ENCODE peak calls at places on chromosomes 6 and 20, in nine cellular contexts. O is PC-3, R is upper lobe of left lung, B is lower lobe of right lung, V is IMR-90, C is heart left ventricle, T is GM23338, Y is kidney, Q is transverse colon. K is an unnamed sample.
A peak's percentile ranks its signal among the peaks of the same experiment; 100 is the strongest.

GRCh38 chr6:131946404-131946991 is 4.7 kb downstream of the CCN2 start:
- DNase-seq in C (no peak), O (no peak), Q (no peak), V (peak; percentile 78), Y (no peak), R (no peak), B (no peak), T (peak; percentile 54), K (no peak)

GRCh38 chr6:149220882-149221773 is 96.4 kb upstream of the TAB2 start:
- DNase-seq in R (no peak), V (no peak), O (no peak), Q (no peak), T (no peak), Y (no peak), B (no peak), C (no peak), K (no peak)

GRCh38 chr6:85455627-85456026 is 5.7 kb downstream of the NT5E start:
- DNase-seq in Y (no peak), V (no peak), Q (no peak), O (no peak), R (no peak), B (no peak), T (no peak), C (no peak), K (no peak)

GRCh38 chr20:25273046-25273445 is 25.2 kb downstream of the PYGB start:
- DNase-seq in T (no peak), Q (peak; percentile 3), O (no peak), B (peak; percentile 14), C (peak; percentile 16), R (no peak), Y (peak; percentile 26), V (no peak), K (peak; percentile 48)

GRCh38 chr6:4466769-4467480 is 309.3 kb upstream of the CDYL start:
- DNase-seq in R (no peak), O (peak; percentile 77), Q (no peak), B (no peak), Y (no peak), V (no peak), T (no peak), C (no peak), K (no peak)

GRCh38 chr6:126228001-126228791 is 111.7 kb upstream of the CENPW start:
- DNase-seq in Q (no peak), C (no peak), O (no peak), B (no peak), Y (no peak), R (no peak), V (no peak), T (no peak), K (no peak)

GRCh38 chr20:54650201-54650722 is 174.9 kb downstream of the DOK5 start:
- DNase-seq in Y (no peak), O (no peak), C (no peak), T (no peak), Q (no peak), R (no peak), V (peak; percentile 43), B (no peak), K (no peak)

GRCh38 chr6:141976994-141977393 is 155.7 kb upstream of the GJE1 start:
- DNase-seq in V (no peak), B (no peak), R (no peak), T (no peak), O (no peak), C (no peak), Y (no peak), Q (no peak), K (no peak)

GRCh38 chr6:130853555-130854183 is 26.5 kb downstream of the SMLR1 start:
- DNase-seq in Q (no peak), C (no peak), O (no peak), T (peak; percentile 21), V (peak; percentile 73), B (no peak), Y (no peak), R (no peak), K (no peak)

GRCh38 chr6:155883741-155884140 is 428.1 kb upstream of the NOX3 start:
- DNase-seq in B (no peak), R (no peak), V (peak; percentile 76), T (no peak), Q (no peak), O (no peak), C (no peak), Y (no peak), K (no peak)

GRCh38 chr6:166334878-166335277 is 7.5 kb downstream of the SFT2D1 start:
- DNase-seq in Q (no peak), B (no peak), T (no peak), Y (no peak), R (no peak), C (no peak), V (no peak), O (no peak), K (no peak)

GRCh38 chr6:166336847-166337246 is 5.5 kb downstream of the SFT2D1 start:
- DNase-seq in T (no peak), Y (no peak), B (no peak), O (no peak), V (no peak), C (no peak), Q (no peak), R (no peak), K (no peak)

GRCh38 chr6:166333172-166333995 is 9.0 kb downstream of the SFT2D1 start:
- DNase-seq in V (no peak), R (peak; percentile 58), T (no peak), B (no peak), C (no peak), Q (no peak), O (no peak), Y (no peak), K (no peak)

GRCh38 chr6:166338854-166339253 is 3.5 kb downstream of the SFT2D1 start:
- DNase-seq in C (no peak), Y (no peak), V (no peak), R (no peak), B (no peak), O (no peak), Q (no peak), T (no peak), K (no peak)

DNA sequence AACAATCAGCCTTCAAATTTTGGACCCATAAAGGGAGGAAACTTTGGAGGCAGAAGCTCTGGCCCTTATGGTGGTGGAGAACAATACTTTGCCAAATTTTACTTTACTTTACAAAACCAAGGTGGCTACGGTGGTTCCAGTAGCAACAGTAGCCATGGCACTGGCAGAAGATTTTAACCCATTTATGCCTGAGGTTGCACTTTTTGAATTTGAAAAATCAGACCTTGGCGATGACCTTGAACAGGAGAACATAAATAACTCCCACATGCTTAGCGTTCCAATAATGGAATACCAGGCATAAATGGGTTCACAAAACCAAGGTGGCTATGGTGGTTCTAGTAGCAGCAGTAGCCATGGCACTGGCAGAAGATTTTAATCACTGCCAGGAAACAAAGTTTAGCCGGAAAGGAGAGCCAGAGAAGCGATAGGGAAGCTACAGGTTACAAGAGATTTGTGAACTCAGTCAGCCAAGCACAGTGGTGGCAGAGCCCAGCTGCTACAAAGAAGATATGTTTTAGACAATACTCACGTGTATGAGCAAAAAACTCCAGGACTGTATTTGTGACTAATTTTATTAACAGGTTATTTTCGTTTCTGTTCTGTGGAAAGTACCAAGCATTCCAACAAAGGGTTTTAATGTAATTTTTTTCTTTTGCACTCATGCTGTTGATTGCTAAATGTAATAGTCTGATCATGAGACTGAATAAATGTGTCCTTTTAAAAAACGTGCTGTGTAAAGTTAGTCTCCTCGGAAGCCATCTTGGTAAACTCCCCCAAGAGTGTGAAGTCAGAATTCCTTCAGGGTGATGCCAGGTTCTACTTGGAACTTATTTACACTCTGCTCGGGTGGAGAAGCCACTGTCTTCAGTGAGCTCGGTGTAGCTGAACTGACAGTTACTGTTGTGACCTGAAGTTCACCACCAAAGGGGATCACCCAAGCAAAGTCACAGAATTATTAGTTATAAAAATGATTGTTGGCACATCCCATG is 6.7 kb downstream of the SFT2D1 start:
- DNase-seq in T (no peak), R (no peak), Q (no peak), C (no peak), V (no peak), B (no peak), O (no peak), Y (no peak), K (no peak)
- H3K4me1 ChIP-seq in T (peaks cover 27% of the 10 kb centered on the region), R (peaks cover 53% of the 10 kb centered on the region), Q (peaks cover 7% of the 10 kb centered on the region), C (peaks cover 7% of the 10 kb centered on the region), V (peaks cover 8% of the 10 kb centered on the region), B (peaks cover 45% of the 10 kb centered on the region), O (no peaks in the 10 kb centered on the region), Y (peaks cover 21% of the 10 kb centered on the region), K (peaks cover 12% of the 10 kb centered on the region)

GRCh38 chr6:15218401-15218800 is 27.5 kb upstream of the JARID2 start:
- DNase-seq in O (no peak), R (no peak), V (no peak), T (peak; percentile 28), Q (no peak), Y (no peak), B (no peak), C (no peak), K (no peak)

GRCh38 chr6:15220062-15220461 is 25.8 kb upstream of the JARID2 start:
- DNase-seq in O (no peak), T (no peak), C (no peak), B (no peak), Q (no peak), V (no peak), R (no peak), Y (no peak), K (no peak)
- H3K4me1 ChIP-seq in O (no peaks in the 10 kb centered on the region), T (peaks cover 12% of the 10 kb centered on the region), C (peaks cover 4% of the 10 kb centered on the region), B (peaks cover 8% of the 10 kb centered on the region), Q (no peaks in the 10 kb centered on the region), V (no peaks in the 10 kb centered on the region), R (peaks cover 10% of the 10 kb centered on the region), Y (no peaks in the 10 kb centered on the region), K (no peaks in the 10 kb centered on the region)

GRCh38 chr6:137827411-137827940 is 39.6 kb upstream of the TNFAIP3 start:
- DNase-seq in R (no peak), V (no peak), Q (no peak), B (no peak), T (no peak), Y (no peak), O (no peak), C (no peak), K (no peak)
- H3K4me1 ChIP-seq in R (no peaks in the 10 kb centered on the region), V (peaks cover 7% of the 10 kb centered on the region), Q (peaks cover 5% of the 10 kb centered on the region), B (peaks cover 8% of the 10 kb centered on the region), T (no peaks in the 10 kb centered on the region), Y (no peaks in the 10 kb centered on the region), O (peaks cover 31% of the 10 kb centered on the region), C (peaks cover 4% of the 10 kb centered on the region), K (no peaks in the 10 kb centered on the region)

GRCh38 chr6:35586542-35586941 is 73.8 kb upstream of the TULP1 start:
- DNase-seq in V (no peak), Q (no peak), B (no peak), T (no peak), Y (no peak), R (no peak), C (no peak), O (no peak), K (no peak)

GRCh38 chr6:35590622-35591066 is 77.9 kb upstream of the TULP1 start:
- DNase-seq in R (no peak), C (no peak), O (no peak), B (peak; percentile 61), Y (peak; percentile 83), T (no peak), Q (peak; percentile 34), V (no peak), K (peak; percentile 63)

GRCh38 chr6:35589904-35590303 is 77.2 kb upstream of the TULP1 start:
- DNase-seq in R (no peak), Q (no peak), T (no peak), O (no peak), B (no peak), V (no peak), Y (no peak), C (no peak), K (no peak)

GRCh38 chr6:35587167-35587566 is 74.5 kb upstream of the TULP1 start:
- DNase-seq in Y (no peak), C (no peak), R (no peak), Q (no peak), V (no peak), T (no peak), B (no peak), O (no peak), K (no peak)

GRCh38 chr6:35589201-35589739 is 76.6 kb upstream of the TULP1 start:
- DNase-seq in C (no peak), Q (no peak), O (no peak), R (no peak), V (no peak), Y (no peak), B (no peak), T (no peak), K (no peak)
- H3K4me1 ChIP-seq in C (peaks cover 27% of the 10 kb centered on the region), Q (peaks cover 18% of the 10 kb centered on the region), O (peaks cover 8% of the 10 kb centered on the region), R (peaks cover 72% of the 10 kb centered on the region), V (no peaks in the 10 kb centered on the region), Y (peaks cover 11% of the 10 kb centered on the region), B (peaks cover 78% of the 10 kb centered on the region), T (peaks cover 13% of the 10 kb centered on the region), K (peaks cover 94% of the 10 kb centered on the region)